ENCODE peak calls at places on chromosomes 12 and 14, in four cellular contexts. O is thoracic aorta, N is progenitor cell of endocrine pancreas, I is GM10248. V is an unnamed sample.

GRCh38 chr14:96268426-96269358 is 12.7 kb downstream of the BDKRB1 start:
- DNase-seq in I (no peak), N (no peak), O (no peak), V (peak; percentile 63)

GRCh38 chr12:57887631-57888406 is 41.3 kb upstream of the CTDSP2 start:
- DNase-seq in N (no peak), I (no peak), O (peak; percentile 51), V (no peak)

GRCh38 chr14:100900837-100901390 is 2.6 kb downstream of the RTL1 start:
- DNase-seq in I (no peak), N (peak; percentile 52), O (no peak), V (no peak)

GRCh38 chr12:74227846-74228545 is 309.6 kb upstream of the ATXN7L3B start:
- DNase-seq in O (no peak), N (no peak), I (no peak), V (no peak)

GRCh38 chr14:58641509-58641908 is 3.7 kb downstream of the DACT1 start:
- DNase-seq in I (no peak), O (no peak), N (no peak), V (no peak)

GRCh38 chr12:132146098-132146497 is 1.8 kb downstream of the NOC4L start:
- DNase-seq in I (no peak), N (no peak), O (no peak), V (no peak)

GRCh38 chr14:47044841-47045240 is 393.3 kb upstream of the RPL10L start:
- DNase-seq in I (no peak), O (no peak), N (no peak), V (no peak)

GRCh38 chr12:130194154-130194553 is 31.9 kb downstream of the FZD10 start:
- DNase-seq in O (no peak), N (no peak), I (no peak), V (no peak)

GRCh38 chr14:101249676-101250036 is 311.6 kb upstream of the DIO3 start:
- DNase-seq in O (no peak), N (no peak), I (no peak), V (no peak)

GRCh38 chr12:78793491-78793890 is 71.1 kb upstream of the SYT1 start:
- DNase-seq in O (no peak), I (no peak), N (no peak), V (no peak)

GRCh38 chr14:61565836-61566536 is 129.3 kb upstream of the HIF1A start:
- DNase-seq in N (no peak), I (no peak), O (no peak), V (no peak)

GRCh38 chr12:104201238-104202001 is 14.2 kb upstream of the TXNRD1 start:
- DNase-seq in I (peak; percentile 62), O (no peak), N (peak; percentile 13), V (no peak)

GRCh38 chr14:50733479-50733878 is 65.4 kb upstream of the SAV1 start:
- DNase-seq in N (no peak), O (no peak), I (no peak), V (no peak)

GRCh38 chr12:40583743-40584142 is 108.5 kb upstream of the CNTN1 start:
- DNase-seq in N (no peak), O (no peak), I (no peak), V (no peak)

GRCh38 chr12:6367969-6368892 is 7.1 kb downstream of the SCNN1A start:
- DNase-seq in I (no peak), N (no peak), O (no peak), V (no peak)

GRCh38 chr14:20652996-20653975 is 11.8 kb upstream of the OR6S1 start:
- DNase-seq in O (no peak), N (no peak), I (peak; percentile 49), V (no peak)

GRCh38 chr12:4809013-4809448 is 88.8 kb downstream of the GALNT8 start:
- DNase-seq in N (peak; percentile 65), O (no peak), I (peak; percentile 31), V (no peak)

GRCh38 chr14:36510078-36510799 is 9.8 kb downstream of the NKX2-1 start:
- DNase-seq in O (no peak), I (no peak), N (no peak), V (no peak)

GRCh38 chr12:16844875-16845274 is 238.9 kb upstream of the LMO3 start:
- DNase-seq in I (no peak), N (no peak), O (no peak), V (no peak)

GRCh38 chr12:121079736-121080272 is 40.8 kb upstream of the OASL start:
- DNase-seq in O (no peak), I (no peak), N (no peak), V (no peak)

GRCh38 chr12:132187646-132188450 is 43.6 kb downstream of the NOC4L start:
- DNase-seq in N (no peak), I (no peak), O (no peak), V (no peak)

GRCh38 chr12:132110677-132111076 is 33.4 kb downstream of the DDX51 start:
- DNase-seq in N (no peak), O (no peak), I (no peak), V (no peak)

GRCh38 chr12:2382391-2383155 is 329.8 kb downstream of the CACNA1C start:
- DNase-seq in I (no peak), N (no peak), O (no peak), V (no peak)

GRCh38 chr12:120514002-120514401 is 15.0 kb downstream of the COQ5 start:
- DNase-seq in N (no peak), I (no peak), O (no peak), V (no peak)

GRCh38 chr12:54215990-54216579 is 27.3 kb upstream of the SMUG1 start:
- DNase-seq in N (no peak), I (no peak), O (no peak), V (no peak)

GRCh38 chr14:94971750-94972149 is 185.6 kb downstream of the DICER1 start:
- DNase-seq in N (no peak), O (no peak), I (no peak), V (no peak)

GRCh38 chr12:79001404-79001803 is 136.8 kb downstream of the SYT1 start:
- DNase-seq in I (no peak), O (no peak), N (no peak), V (no peak)

GRCh38 chr14:76998777-76999366 is 29.6 kb downstream of the IRF2BPL start:
- DNase-seq in N (no peak), I (no peak), O (no peak), V (no peak)

GRCh38 chr12:10395390-10395998 is 5.7 kb upstream of the KLRK1 start:
- DNase-seq in N (no peak), I (peak; percentile 25), O (no peak), V (no peak)

GRCh38 chr14:46663382-46663781 is 11.8 kb upstream of the RPL10L start:
- DNase-seq in N (no peak), I (no peak), O (no peak), V (no peak)

GRCh38 chr14:25050494-25051170 is 685 bp upstream of the STXBP6 start:
- DNase-seq in O (no peak), I (no peak), N (no peak), V (no peak)

GRCh38 chr12:100472325-100472724 is 1.3 kb upstream of the NR1H4 start:
- DNase-seq in O (no peak), N (no peak), I (no peak), V (no peak)

GRCh38 chr12:13144266-13144828 is 40.9 kb upstream of the GSG1 start:
- DNase-seq in N (no peak), O (no peak), I (no peak), V (no peak)

GRCh38 chr14:92435154-92435553 is 78.4 kb upstream of the RIN3 start:
- DNase-seq in O (no peak), I (no peak), N (no peak), V (no peak)

GRCh38 chr14:36301159-36301558 is 19.3 kb downstream of the MBIP start:
- DNase-seq in O (no peak), N (no peak), I (no peak), V (no peak)

DNA sequence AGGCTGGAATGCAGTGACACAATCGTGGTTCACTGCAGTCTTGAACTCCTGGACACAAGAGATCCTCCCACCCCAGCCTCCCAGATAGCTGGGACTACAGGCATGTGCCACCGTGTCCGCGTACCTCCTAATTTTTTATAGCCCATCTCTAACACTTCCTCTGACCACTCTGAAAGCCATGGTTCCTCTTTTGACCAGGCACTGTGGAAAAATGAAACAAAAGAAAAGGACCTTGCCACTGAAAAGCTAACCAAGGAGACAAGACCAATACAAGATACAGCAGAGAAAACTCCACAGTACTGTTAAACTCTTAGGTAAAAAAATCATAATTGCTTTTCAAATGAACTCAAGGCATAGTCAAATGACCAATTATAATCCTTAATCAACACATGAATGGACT is 233.3 kb downstream of the NEDD1 start:
- DNase-seq in N (no peak), I (no peak), O (no peak), V (no peak)
- TF ChIP-seq CTCF in N (no peak), I (no peak), O (no peak), V (no peak)

DNA sequence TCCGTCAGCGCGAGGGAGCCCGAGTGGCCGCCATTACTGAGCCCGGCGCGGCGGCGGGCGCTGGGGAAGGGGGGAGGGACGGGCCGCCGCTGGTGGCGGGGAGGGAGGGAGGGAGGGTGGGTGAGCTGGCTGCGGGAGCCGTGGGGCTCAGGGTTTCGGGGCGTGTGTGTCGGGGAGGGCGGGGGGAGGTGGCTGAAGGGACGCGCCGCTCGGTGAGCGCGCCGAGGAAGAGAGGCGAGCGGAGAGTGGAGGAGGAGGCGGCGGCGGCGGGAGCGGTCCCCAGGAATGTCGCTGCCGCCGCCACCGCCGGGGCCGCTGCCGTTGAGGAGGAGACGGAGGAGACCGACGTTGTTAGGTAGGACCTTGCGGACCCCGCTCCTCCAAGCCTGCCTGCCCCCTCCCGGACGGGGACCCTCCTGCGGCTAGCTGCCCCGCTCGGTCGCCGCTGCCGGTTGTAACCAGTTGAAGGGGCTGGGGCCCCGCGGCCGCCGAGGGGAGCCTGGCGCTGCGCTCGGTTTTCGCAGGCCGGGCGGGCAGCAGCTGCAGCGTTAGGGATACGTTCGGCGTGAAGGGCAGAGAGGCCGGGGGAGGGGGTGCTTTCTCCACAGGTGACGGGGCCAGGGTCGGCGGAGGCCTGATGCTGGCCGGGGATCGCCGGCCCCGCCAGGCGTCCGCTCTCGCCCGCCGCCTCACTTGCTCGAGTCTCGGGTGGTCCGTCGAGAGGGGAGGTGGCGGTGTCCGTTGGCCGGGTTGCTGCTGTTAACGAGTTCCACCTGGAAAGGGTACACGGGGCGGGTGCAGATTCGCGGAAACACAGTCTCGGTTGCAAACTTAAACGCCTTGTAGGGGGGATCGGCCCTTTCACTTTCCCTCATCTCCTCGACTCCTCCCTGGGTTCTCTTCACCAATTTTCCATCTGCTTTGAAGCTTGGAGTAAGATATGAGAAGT is at the start of gene ARHGAP5:
- DNase-seq in I (peak; percentile 71), N (peak; percentile 76), O (no peak), V (no peak)
- TF ChIP-seq CTCF in I (no peak), N (peak; percentile 38), O (peak; percentile 30), V (no peak)

GRCh38 chr14:90815817-90816662 is at the start of gene TTC7B:
- DNase-seq in O (no peak), I (peak; percentile 84), N (peak; percentile 52), V (no peak)
- TF ChIP-seq CTCF in O (peak; percentile 30), I (peak; percentile 62), N (no peak), V (no peak)

DNA sequence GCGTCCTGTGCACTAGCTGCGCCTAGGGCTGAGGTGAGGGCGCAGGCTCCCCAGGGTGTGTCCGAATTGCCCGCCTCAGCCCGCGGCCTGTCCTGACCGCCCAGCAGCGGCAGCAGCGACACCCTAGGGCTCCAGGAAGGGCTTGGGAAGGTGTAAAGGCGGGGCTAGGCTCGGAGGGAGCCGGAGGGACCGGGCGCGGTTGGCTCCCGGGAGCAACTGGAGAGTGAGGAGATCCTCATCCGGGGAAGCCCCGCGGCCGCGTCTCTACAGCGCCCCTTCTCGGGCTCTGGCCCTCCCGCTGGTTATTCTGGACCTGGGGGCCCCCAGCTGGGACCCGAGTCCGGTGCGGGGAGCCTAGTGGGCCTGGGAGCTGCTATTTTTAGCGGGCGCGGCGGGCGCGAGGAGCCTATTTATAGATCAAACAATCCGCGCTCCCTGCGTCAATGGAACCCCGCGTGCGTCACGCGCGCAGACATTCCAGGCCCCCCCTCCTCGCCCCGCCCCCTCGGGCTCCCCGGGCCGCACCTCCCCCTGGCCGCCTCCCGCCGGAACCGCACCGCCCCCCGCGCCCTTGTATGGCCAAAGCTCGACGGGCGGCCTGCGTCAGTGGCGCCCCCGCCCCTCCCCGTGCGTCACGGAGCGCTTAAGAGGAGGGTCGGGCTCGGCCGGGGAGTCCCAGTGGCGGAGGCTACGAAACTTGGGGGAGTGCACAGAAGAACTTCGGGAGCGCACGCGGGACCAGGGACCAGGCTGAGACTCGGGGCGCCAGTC is at the start of gene NR4A1:
- DNase-seq in I (peak; percentile 98), N (peak; percentile 95), O (peak; percentile 98), V (peak; percentile 98)
- TF ChIP-seq CTCF in I (peak; percentile 34), N (no peak), O (no peak), V (no peak)